ENCODE peak calls at places on chromosomes 3 and 15, in nine cellular contexts. A, R, O, F, W, V, N, D and L are unnamed samples.

GRCh38 chr3:127446756-127447155 is 143.8 kb downstream of the TPRA1 start:
- DNase-seq in A (no peak), R (no peak), O (no peak), F (no peak), W (no peak), V (no peak), N (peak), D (no peak), L (no peak)

GRCh38 chr3:4416427-4416826 is 50.6 kb downstream of the SUMF1 start:
- DNase-seq in A (no peak), R (no peak), O (no peak), F (no peak), W (no peak), V (no peak), N (no peak), D (no peak), L (no peak)

GRCh38 chr15:100125627-100126231 is 216.0 kb downstream of the ADAMTS17 start:
- DNase-seq in A (peak), R (no peak), O (no peak), F (peak), W (peak), V (no peak), N (peak), D (peak), L (peak)

GRCh38 chr15:51223771-51224229 is 114.6 kb downstream of the CYP19A1 start:
- DNase-seq in A (peak), R (peak), O (no peak), F (no peak), W (no peak), V (no peak), N (peak), D (no peak), L (peak)

GRCh38 chr15:51736646-51737537 is 563 bp downstream of the LYSMD2 start:
- DNase-seq in A (no peak), R (no peak), O (peak), F (no peak), W (peak), V (peak), N (peak), D (no peak), L (no peak)

GRCh38 chr3:193744822-193745684 is 152.0 kb downstream of the OPA1 start:
- DNase-seq in A (peak), R (no peak), O (no peak), F (no peak), W (no peak), V (no peak), N (no peak), D (no peak), L (peak)

GRCh38 chr15:29596266-29596665 is 226.0 kb downstream of the TJP1 start:
- DNase-seq in A (peak), R (peak), O (no peak), F (no peak), W (no peak), V (no peak), N (no peak), D (no peak), L (peak)

GRCh38 chr15:85742186-85742751 is 52.5 kb downstream of the KLHL25 start:
- DNase-seq in A (peak), R (no peak), O (no peak), F (no peak), W (no peak), V (no peak), N (no peak), D (no peak), L (peak)

GRCh38 chr3:184428561-184429175 is 48.8 kb downstream of the CHRD start:
- DNase-seq in A (peak), R (no peak), O (no peak), F (no peak), W (no peak), V (no peak), N (no peak), D (no peak), L (no peak)

GRCh38 chr15:80585544-80586018 is 109.5 kb upstream of the ABHD17C start:
- DNase-seq in A (no peak), R (peak), O (no peak), F (no peak), W (no peak), V (no peak), N (no peak), D (no peak), L (no peak)

GRCh38 chr3:113751145-113751544 is 4.3 kb downstream of the ATP6V1A start:
- DNase-seq in A (no peak), R (no peak), O (no peak), F (no peak), W (no peak), V (no peak), N (no peak), D (no peak), L (peak)

GRCh38 chr15:94743668-94744067 is 512.3 kb downstream of the MCTP2 start:
- DNase-seq in A (no peak), R (no peak), O (no peak), F (no peak), W (no peak), V (no peak), N (no peak), D (no peak), L (no peak)

GRCh38 chr3:187565701-187566100 is 104.5 kb downstream of the SST start:
- DNase-seq in A (no peak), R (no peak), O (no peak), F (no peak), W (no peak), V (no peak), N (no peak), D (no peak), L (no peak)
- H3K4me3 ChIP-seq in A (no peak), R (no peak), O (no peak), F (no peak), W (no peak), V (no peak), N (no peak), D (no peak), L (no peak)

DNA sequence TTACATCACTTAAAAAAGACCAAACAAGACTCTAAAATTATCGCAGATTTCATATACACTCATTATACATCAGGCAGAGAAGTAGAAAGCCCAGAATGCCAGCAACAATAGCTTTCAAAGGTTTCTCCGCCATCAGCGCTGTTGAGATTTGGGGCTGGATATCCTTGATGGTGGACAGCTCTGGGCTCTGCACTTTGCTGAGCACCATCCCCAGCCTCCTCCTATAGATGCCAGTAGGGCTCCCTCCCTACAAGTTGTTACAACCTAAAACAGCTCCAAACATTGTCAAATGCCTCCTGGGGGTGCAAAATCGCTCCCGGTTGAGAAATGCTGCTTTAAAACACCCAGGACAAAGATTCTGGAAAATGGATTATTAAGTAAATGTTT is 73.5 kb downstream of the ATP10A start:
- DNase-seq in A (no peak), R (no peak), O (no peak), F (no peak), W (no peak), V (no peak), N (no peak), D (no peak), L (no peak)
- H3K4me3 ChIP-seq in A (no peak), R (no peak), O (no peak), F (no peak), W (no peak), V (no peak), N (no peak), D (no peak), L (no peak)

GRCh38 chr3:189631409-189631808 is 220 bp downstream of the TP63 start:
- DNase-seq in A (no peak), R (no peak), O (no peak), F (no peak), W (no peak), V (no peak), N (no peak), D (no peak), L (no peak)
- H3K4me3 ChIP-seq in A (no peak), R (no peak), O (no peak), F (no peak), W (no peak), V (no peak), N (no peak), D (peak), L (no peak)

DNA sequence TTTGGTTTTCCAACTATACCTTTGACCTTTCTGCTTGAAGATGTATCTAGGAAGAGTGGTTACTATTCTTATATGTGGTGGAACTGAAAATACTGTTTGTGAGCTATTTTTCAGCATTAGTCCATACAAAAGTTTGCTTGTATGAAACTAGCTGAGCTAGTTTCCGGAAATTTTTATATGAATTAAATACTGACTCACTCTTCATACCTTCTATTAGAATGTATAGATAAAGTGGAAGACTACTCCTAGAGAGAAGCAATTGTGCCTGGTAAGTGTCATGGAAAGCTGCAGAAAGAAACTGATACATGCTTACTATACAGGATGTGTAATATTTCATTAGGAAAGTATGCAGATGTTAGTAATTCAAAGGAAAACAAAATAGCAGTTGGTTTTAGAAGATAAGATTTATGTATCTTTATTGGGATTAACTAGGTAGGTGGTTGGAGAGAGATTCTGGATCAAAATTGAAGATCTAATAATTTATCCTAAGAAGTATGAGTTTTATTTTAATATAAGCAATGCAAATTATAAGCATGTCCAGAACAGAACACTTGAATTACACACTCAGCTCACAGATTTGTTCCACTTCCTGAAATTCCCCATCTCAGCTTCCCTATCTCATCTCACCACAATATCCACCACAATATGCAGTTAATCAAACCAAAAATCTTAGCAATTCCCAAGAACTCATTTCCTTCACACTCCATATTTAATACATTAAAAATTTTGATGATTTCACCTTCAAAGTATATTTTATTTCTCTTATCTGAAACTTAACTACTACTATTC is 82.8 kb downstream of the BCHE start:
- DNase-seq in A (no peak), R (no peak), O (no peak), F (no peak), W (no peak), V (no peak), N (no peak), D (no peak), L (no peak)
- H3K4me3 ChIP-seq in A (no peak), R (no peak), O (no peak), F (no peak), W (no peak), V (no peak), N (no peak), D (no peak), L (no peak)

DNA sequence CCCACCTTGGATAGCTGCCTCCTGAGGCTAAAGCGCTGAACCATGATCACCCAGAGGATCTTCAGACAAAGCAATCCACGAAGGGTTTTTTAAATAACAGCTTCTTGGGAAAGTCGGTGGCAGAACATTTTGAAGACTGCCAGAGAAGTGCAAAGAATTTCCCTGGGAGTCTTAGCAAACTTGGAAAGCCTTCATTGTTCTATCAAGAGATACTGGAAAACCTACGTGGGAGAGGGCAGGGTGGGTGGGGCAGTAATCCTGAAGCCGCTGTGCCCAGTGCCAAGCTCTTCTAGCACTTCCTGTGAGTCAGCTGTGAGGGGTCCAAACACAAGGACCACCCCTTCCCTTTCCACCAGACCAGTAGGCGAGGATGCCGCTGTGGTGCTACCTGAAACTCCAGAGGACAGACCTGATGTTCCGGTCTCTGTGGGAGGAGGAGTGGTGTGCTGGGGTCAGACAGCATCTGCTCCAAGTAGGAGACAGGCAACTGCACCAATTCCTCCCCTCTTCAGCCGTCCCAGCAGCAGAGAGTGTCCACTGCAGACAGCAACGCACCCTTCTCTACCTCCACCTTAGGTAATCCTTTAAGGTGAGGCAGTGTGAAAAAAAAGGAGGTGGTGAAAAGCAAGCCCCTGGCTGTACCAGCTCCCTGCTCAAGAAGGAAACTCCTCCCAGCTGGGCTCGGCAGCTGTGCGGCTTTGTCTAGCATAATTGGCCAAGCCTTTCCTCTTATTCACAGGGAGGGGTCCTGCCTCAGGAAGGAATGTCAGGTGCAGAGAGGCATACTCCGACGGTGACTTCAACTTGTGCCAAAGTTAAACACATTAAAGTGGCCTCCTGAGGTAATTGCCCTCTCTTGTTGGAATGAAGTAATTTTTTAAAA is 99.0 kb downstream of the TMCC1 start:
- DNase-seq in A (no peak), R (peak), O (peak), F (peak), W (peak), V (no peak), N (no peak), D (no peak), L (peak)
- H3K4me3 ChIP-seq in A (no peak), R (peak), O (peak), F (no peak), W (peak), V (no peak), N (no peak), D (peak), L (peak)

GRCh38 chr3:32239638-32240550 is 1.4 kb downstream of the CMTM8 start:
- DNase-seq in A (peak), R (peak), O (peak), F (no peak), W (peak), V (peak), N (no peak), D (no peak), L (peak)
- H3K4me3 ChIP-seq in A (no peak), R (peak), O (peak), F (no peak), W (peak), V (peak), N (peak), D (peak), L (peak)

GRCh38 chr3:89108154-89108553 is 733 bp downstream of the EPHA3 start:
- DNase-seq in A (no peak), R (no peak), O (no peak), F (no peak), W (no peak), V (no peak), N (no peak), D (no peak), L (no peak)
- H3K4me3 ChIP-seq in A (no peak), R (no peak), O (no peak), F (peak), W (no peak), V (no peak), N (peak), D (peak), L (peak)

GRCh38 chr15:72786244-72786641 is 2.7 kb upstream of the ADPGK start:
- DNase-seq in A (no peak), R (no peak), O (no peak), F (no peak), W (no peak), V (no peak), N (no peak), D (no peak), L (no peak)
- H3K4me3 ChIP-seq in A (no peak), R (no peak), O (no peak), F (no peak), W (no peak), V (no peak), N (no peak), D (no peak), L (no peak)

GRCh38 chr3:141432904-141433303 is 53.9 kb upstream of the RASA2 start:
- DNase-seq in A (no peak), R (no peak), O (no peak), F (no peak), W (no peak), V (no peak), N (no peak), D (no peak), L (no peak)
- H3K4me3 ChIP-seq in A (peak), R (no peak), O (no peak), F (no peak), W (no peak), V (no peak), N (no peak), D (no peak), L (no peak)